ENCODE peak calls at places on chromosome 3, in six cellular contexts. One of them, this sample, is unnamed.

GRCh38 chr3:7207092-7207491 is 346.2 kb downstream of the GRM7 start:
- DNase-seq in stomach: no peak
- DNase-seq in A549: no peak
- DNase-seq in dorsolateral prefrontal cortex: no peak
- DNase-seq in caudate nucleus: no peak
- DNase-seq in heart left ventricle: no peak
- DNase-seq in this sample: no peak

GRCh38 chr3:150114873-150115570 is 144.3 kb upstream of the PFN2 start:
- DNase-seq in dorsolateral prefrontal cortex: no peak
- DNase-seq in heart left ventricle: no peak
- DNase-seq in stomach: no peak
- DNase-seq in caudate nucleus: no peak
- DNase-seq in A549: no peak
- DNase-seq in this sample: no peak

GRCh38 chr3:17632401-17633100 is 109.9 kb downstream of the TBC1D5 start:
- DNase-seq in stomach: no peak
- DNase-seq in heart left ventricle: no peak
- DNase-seq in caudate nucleus: no peak
- DNase-seq in A549: peak
- DNase-seq in dorsolateral prefrontal cortex: no peak
- DNase-seq in this sample: no peak

GRCh38 chr3:100084100-100084806 is 30.0 kb downstream of the FILIP1L start:
- DNase-seq in stomach: no peak
- DNase-seq in caudate nucleus: no peak
- DNase-seq in A549: no peak
- DNase-seq in dorsolateral prefrontal cortex: no peak
- DNase-seq in heart left ventricle: no peak
- DNase-seq in this sample: no peak

GRCh38 chr3:14335774-14336413 is 66.5 kb upstream of the SLC6A6 start:
- DNase-seq in stomach: no peak
- DNase-seq in caudate nucleus: no peak
- DNase-seq in A549: no peak
- DNase-seq in dorsolateral prefrontal cortex: no peak
- DNase-seq in heart left ventricle: no peak
- DNase-seq in this sample: no peak

GRCh38 chr3:101042996-101043686 is 49.9 kb upstream of the ABI3BP start:
- DNase-seq in stomach: no peak
- DNase-seq in A549: peak
- DNase-seq in dorsolateral prefrontal cortex: no peak
- DNase-seq in heart left ventricle: no peak
- DNase-seq in caudate nucleus: no peak
- DNase-seq in this sample: no peak

GRCh38 chr3:45816544-45816943 is 20.2 kb upstream of the SLC6A20 start:
- DNase-seq in A549: no peak
- DNase-seq in caudate nucleus: no peak
- DNase-seq in dorsolateral prefrontal cortex: no peak
- DNase-seq in heart left ventricle: peak
- DNase-seq in stomach: no peak
- DNase-seq in this sample: no peak

GRCh38 chr3:196995646-196996355 is 27.2 kb upstream of the PIGZ start:
- DNase-seq in heart left ventricle: no peak
- DNase-seq in A549: no peak
- DNase-seq in caudate nucleus: no peak
- DNase-seq in stomach: no peak
- DNase-seq in dorsolateral prefrontal cortex: peak
- DNase-seq in this sample: no peak

GRCh38 chr3:104825116-104825515 is 541.6 kb upstream of the ALCAM start:
- DNase-seq in caudate nucleus: no peak
- DNase-seq in dorsolateral prefrontal cortex: no peak
- DNase-seq in A549: no peak
- DNase-seq in heart left ventricle: no peak
- DNase-seq in stomach: no peak
- DNase-seq in this sample: no peak

GRCh38 chr3:9035473-9035872 is 72.2 kb upstream of the RAD18 start:
- DNase-seq in stomach: no peak
- DNase-seq in caudate nucleus: no peak
- DNase-seq in dorsolateral prefrontal cortex: no peak
- DNase-seq in heart left ventricle: no peak
- DNase-seq in A549: no peak
- DNase-seq in this sample: no peak

GRCh38 chr3:9037113-9037715 is 73.9 kb upstream of the RAD18 start:
- DNase-seq in A549: no peak
- DNase-seq in heart left ventricle: peak
- DNase-seq in caudate nucleus: no peak
- DNase-seq in dorsolateral prefrontal cortex: no peak
- DNase-seq in stomach: no peak
- DNase-seq in this sample: peak

GRCh38 chr3:9033867-9034266 is 70.6 kb upstream of the RAD18 start:
- DNase-seq in dorsolateral prefrontal cortex: no peak
- DNase-seq in caudate nucleus: no peak
- DNase-seq in A549: no peak
- DNase-seq in heart left ventricle: no peak
- DNase-seq in stomach: no peak
- DNase-seq in this sample: no peak

GRCh38 chr3:9032236-9032777 is 69.0 kb upstream of the RAD18 start:
- DNase-seq in heart left ventricle: no peak
- DNase-seq in stomach: no peak
- DNase-seq in A549: no peak
- DNase-seq in caudate nucleus: no peak
- DNase-seq in dorsolateral prefrontal cortex: no peak
- DNase-seq in this sample: no peak

DNA sequence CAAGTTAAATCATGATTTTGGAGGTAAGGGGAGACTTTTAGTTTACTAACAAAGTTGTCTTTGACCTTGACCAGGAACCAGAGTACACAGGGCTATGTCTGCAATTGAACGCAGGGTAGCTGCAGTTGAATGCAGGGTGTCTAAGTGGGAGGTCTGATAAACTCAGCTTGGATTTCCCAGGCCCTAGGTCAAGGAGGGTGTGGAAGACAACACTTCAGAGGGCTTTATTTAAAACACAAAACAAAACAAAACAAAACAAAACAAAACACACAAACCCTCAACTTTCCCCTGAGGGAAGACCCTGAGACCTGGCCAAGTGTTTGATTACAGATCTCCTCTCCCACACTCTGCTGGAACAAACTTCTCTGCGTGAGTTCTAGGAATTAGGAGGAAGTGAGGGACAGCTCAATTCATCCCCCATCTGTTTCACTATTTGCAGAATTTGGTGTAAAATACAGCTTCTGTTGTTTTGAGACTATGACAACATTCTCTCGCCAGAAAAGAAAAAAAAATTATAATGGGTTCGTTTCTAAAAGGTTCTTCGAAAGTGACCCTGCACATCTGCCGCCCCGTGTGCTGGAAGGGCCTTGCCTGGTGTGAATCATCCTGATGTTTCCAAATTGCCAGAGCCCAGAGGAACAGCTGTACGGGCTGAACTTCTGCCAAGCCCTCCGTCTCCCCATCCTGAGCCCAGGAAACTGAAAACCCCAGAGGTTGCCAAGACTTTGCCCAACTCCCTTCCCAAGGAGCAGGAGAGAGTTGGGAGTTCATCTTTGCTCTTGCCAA is 73.2 kb upstream of the RAD18 start:
- DNase-seq in caudate nucleus: no peak
- DNase-seq in A549: no peak
- DNase-seq in dorsolateral prefrontal cortex: no peak
- DNase-seq in heart left ventricle: peak
- DNase-seq in stomach: peak
- DNase-seq in this sample: peak
- H3K27ac ChIP-seq in caudate nucleus: no peak
- H3K27ac ChIP-seq in A549: no peak
- H3K27ac ChIP-seq in dorsolateral prefrontal cortex: peak
- H3K27ac ChIP-seq in heart left ventricle: peak
- H3K27ac ChIP-seq in stomach: peak
- H3K27ac ChIP-seq in this sample: peak

GRCh38 chr3:123640311-123641083 is 55.6 kb upstream of the HACD2 start:
- DNase-seq in stomach: no peak
- DNase-seq in heart left ventricle: no peak
- DNase-seq in A549: no peak
- DNase-seq in dorsolateral prefrontal cortex: no peak
- DNase-seq in caudate nucleus: no peak
- DNase-seq in this sample: no peak

GRCh38 chr3:123642182-123642956 is 57.5 kb upstream of the HACD2 start:
- DNase-seq in stomach: peak
- DNase-seq in A549: peak
- DNase-seq in heart left ventricle: peak
- DNase-seq in dorsolateral prefrontal cortex: peak
- DNase-seq in caudate nucleus: peak
- DNase-seq in this sample: peak

GRCh38 chr3:123641084-123641462 is 56.2 kb upstream of the HACD2 start:
- DNase-seq in dorsolateral prefrontal cortex: no peak
- DNase-seq in A549: no peak
- DNase-seq in caudate nucleus: no peak
- DNase-seq in heart left ventricle: no peak
- DNase-seq in stomach: no peak
- DNase-seq in this sample: no peak

GRCh38 chr3:123642957-123643330 is 58.1 kb upstream of the HACD2 start:
- DNase-seq in caudate nucleus: no peak
- DNase-seq in dorsolateral prefrontal cortex: no peak
- DNase-seq in A549: no peak
- DNase-seq in stomach: no peak
- DNase-seq in heart left ventricle: no peak
- DNase-seq in this sample: no peak

DNA sequence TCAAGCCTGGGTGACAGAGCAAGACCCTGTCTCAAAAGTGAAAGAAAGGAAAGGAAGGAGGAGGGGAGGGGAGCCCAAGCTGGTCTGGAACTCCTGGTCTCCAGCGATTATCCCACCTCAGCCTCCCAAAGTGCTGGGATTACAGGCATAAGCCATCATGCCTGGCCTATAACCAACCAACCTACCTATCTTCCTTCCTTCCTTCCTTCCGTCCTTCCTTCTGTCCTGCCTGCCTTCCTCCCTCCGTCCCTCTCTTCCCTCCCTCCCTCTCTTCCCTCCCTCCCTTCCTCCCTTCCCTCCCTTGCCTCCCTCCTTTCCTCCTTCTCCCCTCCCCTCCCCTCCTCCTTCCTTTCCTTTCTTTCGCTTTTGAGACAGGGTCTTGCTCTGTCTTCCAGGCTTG is 56.7 kb upstream of the HACD2 start:
- DNase-seq in A549: no peak
- DNase-seq in dorsolateral prefrontal cortex: no peak
- DNase-seq in caudate nucleus: no peak
- DNase-seq in heart left ventricle: no peak
- DNase-seq in stomach: no peak
- DNase-seq in this sample: no peak
- H3K27ac ChIP-seq in A549: no peak
- H3K27ac ChIP-seq in dorsolateral prefrontal cortex: no peak
- H3K27ac ChIP-seq in caudate nucleus: no peak
- H3K27ac ChIP-seq in heart left ventricle: no peak
- H3K27ac ChIP-seq in stomach: peak
- H3K27ac ChIP-seq in this sample: no peak

DNA sequence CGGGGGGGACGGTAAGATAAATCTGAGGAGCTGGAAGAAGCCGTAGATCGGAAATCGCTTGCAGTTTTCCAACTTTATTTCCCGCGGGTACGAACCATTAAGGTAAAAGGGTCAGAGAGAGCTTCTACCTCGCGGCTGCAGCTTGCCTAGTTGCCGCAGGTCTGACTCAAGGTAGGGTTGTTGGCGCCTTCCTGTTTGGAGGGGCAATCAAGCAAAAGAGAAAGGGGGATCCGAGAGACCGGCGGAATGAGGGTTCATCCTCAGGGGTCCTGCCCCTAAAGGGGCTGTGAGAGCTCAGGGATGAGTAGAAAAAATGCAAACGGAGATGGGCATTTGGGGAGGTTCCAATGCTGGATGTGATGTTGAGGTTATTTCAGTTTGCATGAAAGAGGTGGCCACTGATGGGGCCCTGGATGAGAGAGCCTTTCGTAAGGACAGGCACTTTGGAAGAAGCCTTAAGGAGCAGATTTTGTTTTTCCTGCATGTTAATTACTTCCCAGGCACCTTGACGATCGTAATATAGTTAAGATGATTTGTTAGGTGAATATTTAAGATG is 265.4 kb downstream of the CGGBP1 start:
- DNase-seq in A549: peak
- DNase-seq in stomach: no peak
- DNase-seq in caudate nucleus: no peak
- DNase-seq in heart left ventricle: no peak
- DNase-seq in dorsolateral prefrontal cortex: no peak
- DNase-seq in this sample: no peak
- H3K27ac ChIP-seq in A549: peak
- H3K27ac ChIP-seq in stomach: no peak
- H3K27ac ChIP-seq in caudate nucleus: no peak
- H3K27ac ChIP-seq in heart left ventricle: no peak
- H3K27ac ChIP-seq in dorsolateral prefrontal cortex: peak
- H3K27ac ChIP-seq in this sample: peak

DNA sequence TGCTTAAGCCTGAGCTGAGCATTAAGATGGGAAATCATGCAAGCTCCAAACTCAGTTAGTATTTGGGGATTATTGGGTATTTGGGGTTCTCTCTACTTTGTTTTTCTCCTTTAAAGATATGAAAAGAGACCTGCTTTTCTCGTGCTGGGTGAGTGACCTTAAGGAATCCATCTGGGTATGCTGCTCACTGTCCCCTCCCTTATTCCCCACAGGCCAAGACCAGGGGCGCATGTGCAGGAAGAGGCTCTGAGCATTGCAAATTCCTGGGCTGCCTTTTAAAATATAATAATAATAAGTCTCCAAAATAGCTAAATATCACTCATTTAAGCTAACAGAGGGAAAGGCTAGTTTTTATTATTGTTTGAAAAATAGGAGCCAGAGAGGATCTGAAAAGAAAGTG is 75.4 kb upstream of the HACD2 start:
- DNase-seq in stomach: no peak
- DNase-seq in caudate nucleus: no peak
- DNase-seq in A549: no peak
- DNase-seq in dorsolateral prefrontal cortex: no peak
- DNase-seq in heart left ventricle: no peak
- DNase-seq in this sample: no peak
- H3K27ac ChIP-seq in stomach: peak
- H3K27ac ChIP-seq in caudate nucleus: peak
- H3K27ac ChIP-seq in A549: no peak
- H3K27ac ChIP-seq in dorsolateral prefrontal cortex: peak
- H3K27ac ChIP-seq in heart left ventricle: peak
- H3K27ac ChIP-seq in this sample: peak

GRCh38 chr3:195539479-195539878 is 3.6 kb downstream of the PPP1R2 start:
- DNase-seq in A549: no peak
- DNase-seq in heart left ventricle: no peak
- DNase-seq in caudate nucleus: no peak
- DNase-seq in dorsolateral prefrontal cortex: no peak
- DNase-seq in stomach: no peak
- DNase-seq in this sample: no peak
- H3K27ac ChIP-seq in A549: no peak
- H3K27ac ChIP-seq in heart left ventricle: no peak
- H3K27ac ChIP-seq in caudate nucleus: no peak
- H3K27ac ChIP-seq in dorsolateral prefrontal cortex: no peak
- H3K27ac ChIP-seq in stomach: no peak
- H3K27ac ChIP-seq in this sample: no peak

GRCh38 chr3:102532901-102533300 is 98.1 kb downstream of the ZPLD1 start:
- DNase-seq in A549: no peak
- DNase-seq in caudate nucleus: no peak
- DNase-seq in heart left ventricle: no peak
- DNase-seq in dorsolateral prefrontal cortex: no peak
- DNase-seq in stomach: no peak
- DNase-seq in this sample: no peak
- H3K27ac ChIP-seq in A549: no peak
- H3K27ac ChIP-seq in caudate nucleus: no peak
- H3K27ac ChIP-seq in heart left ventricle: no peak
- H3K27ac ChIP-seq in dorsolateral prefrontal cortex: no peak
- H3K27ac ChIP-seq in stomach: no peak
- H3K27ac ChIP-seq in this sample: no peak

GRCh38 chr3:185779461-185779860 is 45.4 kb downstream of the IGF2BP2 start:
- DNase-seq in A549: no peak
- DNase-seq in stomach: no peak
- DNase-seq in caudate nucleus: no peak
- DNase-seq in dorsolateral prefrontal cortex: no peak
- DNase-seq in heart left ventricle: no peak
- DNase-seq in this sample: no peak
- H3K27ac ChIP-seq in A549: no peak
- H3K27ac ChIP-seq in stomach: no peak
- H3K27ac ChIP-seq in caudate nucleus: no peak
- H3K27ac ChIP-seq in dorsolateral prefrontal cortex: no peak
- H3K27ac ChIP-seq in heart left ventricle: no peak
- H3K27ac ChIP-seq in this sample: no peak

This sample was measured in right atrium auricular region.